ENCODE peak calls at places on chromosomes 2 and 18, in four cellular contexts. E, L, K and F are unnamed samples. For H3K27me3 and H3K9me3, the result is how much of the 10 kb centered on the place peaks cover.

GRCh38 chr2:11976090-11976489 is 229.7 kb downstream of the LPIN1 start:
- DNase-seq in E (no peak), L (no peak), K (no peak), F (no peak)

GRCh38 chr2:110978871-110979833 is 141.6 kb upstream of the BCL2L11 start:
- DNase-seq in E (no peak), L (no peak), K (no peak), F (no peak)

GRCh38 chr2:164913640-164914346 is 41.5 kb downstream of the SLC38A11 start:
- DNase-seq in E (no peak), L (no peak), K (peak), F (peak)

GRCh38 chr18:48541026-48541746 is 2.4 kb downstream of the CTIF start:
- DNase-seq in E (no peak), L (peak), K (peak), F (peak)

GRCh38 chr2:237540823-237541222 is 25.6 kb upstream of the PRLH start:
- DNase-seq in E (no peak), L (peak), K (peak), F (no peak)

GRCh38 chr18:21557607-21558253 is 42.8 kb downstream of the ESCO1 start:
- DNase-seq in E (no peak), L (no peak), K (no peak), F (no peak)

GRCh38 chr2:5479265-5479928 is 212.8 kb upstream of the SOX11 start:
- DNase-seq in E (no peak), L (no peak), K (no peak), F (no peak)

GRCh38 chr2:86302320-86302719 is 35.1 kb downstream of the REEP1 start:
- DNase-seq in E (no peak), L (no peak), K (no peak), F (no peak)

GRCh38 chr2:7953184-7953583 is 728.7 kb upstream of the ID2 start:
- DNase-seq in E (no peak), L (no peak), K (no peak), F (no peak)

GRCh38 chr2:108870069-108870644 is 83.6 kb downstream of the CCDC138 start:
- DNase-seq in E (no peak), L (no peak), K (no peak), F (no peak)

GRCh38 chr2:232893834-232894233 is 23.8 kb downstream of the SNORC start:
- DNase-seq in E (no peak), L (no peak), K (no peak), F (no peak)

GRCh38 chr18:44729631-44730101 is 49.0 kb downstream of the SETBP1 start:
- DNase-seq in E (no peak), L (no peak), K (peak), F (peak)

GRCh38 chr2:72676341-72677025 is 149.3 kb downstream of the EXOC6B start:
- DNase-seq in E (no peak), L (no peak), K (peak), F (no peak)

GRCh38 chr2:190043441-190043840 is 19.1 kb downstream of the MSTN start:
- DNase-seq in E (no peak), L (no peak), K (peak), F (no peak)

GRCh38 chr18:3345885-3346284 is 84.0 kb downstream of the MYL12B start:
- DNase-seq in E (no peak), L (no peak), K (no peak), F (no peak)

GRCh38 chr2:20674974-20675679 is 8.2 kb downstream of the GDF7 start:
- DNase-seq in E (no peak), L (peak), K (peak), F (no peak)

GRCh38 chr2:47174731-47175361 is 19.7 kb upstream of the STPG4 start:
- DNase-seq in E (no peak), L (peak), K (peak), F (peak)

GRCh38 chr2:174740718-174741117 is 23.6 kb downstream of the CHRNA1 start:
- DNase-seq in E (no peak), L (no peak), K (no peak), F (no peak)

GRCh38 chr2:224690868-224691267 is 25.3 kb downstream of the CCDC195 start:
- DNase-seq in E (no peak), L (no peak), K (no peak), F (no peak)

GRCh38 chr2:229342376-229342775 is 71.3 kb upstream of the PID1 start:
- DNase-seq in E (peak), L (peak), K (peak), F (peak)

GRCh38 chr2:120793682-120794403 is 58.2 kb downstream of the GLI2 start:
- DNase-seq in E (no peak), L (no peak), K (peak), F (no peak)

GRCh38 chr2:196963961-196964360 is 37.5 kb upstream of the PGAP1 start:
- DNase-seq in E (no peak), L (no peak), K (no peak), F (no peak)

GRCh38 chr2:66436546-66436945 is 1.6 kb downstream of the MEIS1 start:
- DNase-seq in E (no peak), L (no peak), K (peak), F (no peak)

GRCh38 chr2:102294802-102295489 is 16.4 kb upstream of the IL1RL1 start:
- DNase-seq in E (no peak), L (no peak), K (peak), F (no peak)

GRCh38 chr2:11850082-11850481 is 103.7 kb downstream of the LPIN1 start:
- DNase-seq in E (no peak), L (no peak), K (no peak), F (no peak)

GRCh38 chr2:26978061-26978596 is 7.7 kb downstream of the MAPRE3 start:
- DNase-seq in E (no peak), L (no peak), K (peak), F (no peak)

GRCh38 chr2:127398239-127398590 is 10.4 kb upstream of the MAP3K2 start:
- DNase-seq in E (no peak), L (peak), K (peak), F (peak)

GRCh38 chr2:156897548-156897947 is 360.0 kb upstream of the GALNT5 start:
- DNase-seq in E (no peak), L (no peak), K (no peak), F (no peak)

DNA sequence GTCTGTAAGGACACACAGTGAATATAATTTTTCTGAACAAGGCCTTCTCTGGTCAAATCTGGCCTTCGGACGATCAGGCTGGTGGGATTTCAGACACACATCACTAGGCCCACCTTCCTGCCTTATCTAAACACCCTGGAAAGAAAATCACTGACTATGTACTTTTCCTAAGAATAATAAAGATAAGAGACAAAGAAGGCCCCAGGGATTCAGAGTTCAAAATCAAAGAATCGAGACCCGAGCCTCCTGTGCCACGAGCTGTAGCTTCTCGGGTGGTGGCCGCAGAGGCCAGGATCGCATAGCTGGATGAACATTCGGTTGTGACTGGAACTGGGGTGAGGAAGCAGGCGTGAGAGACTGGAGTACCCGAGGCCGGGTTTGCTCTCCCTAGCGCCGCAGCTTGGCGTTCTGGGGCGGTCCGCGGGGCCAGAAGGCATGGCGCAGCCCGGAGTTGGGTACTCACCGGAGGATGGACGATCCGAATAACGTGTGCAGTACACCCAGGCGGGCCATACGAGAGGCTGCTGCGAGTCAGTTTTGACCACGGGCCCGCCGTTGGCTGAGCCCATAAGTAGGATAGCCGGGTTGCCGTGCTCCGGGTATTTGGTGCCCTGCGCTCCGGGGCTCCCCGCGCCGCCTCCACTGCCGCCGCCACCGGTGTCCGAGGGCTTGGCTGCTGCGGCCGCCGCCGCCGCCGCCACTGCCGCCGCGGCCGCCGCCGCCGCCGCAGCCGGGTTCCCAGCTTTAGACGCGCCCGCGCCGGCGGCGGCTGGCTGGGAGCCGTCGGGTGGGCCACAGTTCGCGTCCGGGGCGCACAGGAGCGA is 1.4 kb downstream of the EN1 start:
- DNase-seq in E (no peak), L (no peak), K (peak), F (peak)
- H3K27me3 ChIP-seq in E (half or more), L (under half), K (under half), F (under half)

DNA sequence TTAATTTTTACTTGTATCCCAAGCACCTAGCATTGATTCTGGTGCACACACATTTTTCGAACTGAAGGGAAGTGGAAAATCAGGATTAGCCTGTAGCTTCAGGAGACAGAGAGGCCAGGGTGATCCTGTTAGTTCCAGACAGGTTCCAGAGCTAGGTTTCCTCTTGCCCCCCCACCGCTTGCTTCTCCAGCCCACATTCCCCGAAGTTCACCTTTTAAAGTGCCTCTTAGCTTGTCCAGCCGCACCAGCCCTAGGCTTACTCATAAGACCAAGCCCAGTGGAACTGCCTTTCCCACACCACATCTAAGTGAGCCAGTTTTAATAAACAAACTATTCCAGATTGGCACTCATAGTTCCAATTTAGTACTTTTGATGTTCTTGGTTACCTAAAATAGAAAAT is 898.6 kb upstream of the KLHL29 start:
- DNase-seq in E (no peak), L (no peak), K (no peak), F (no peak)
- H3K9me3 ChIP-seq in E (under half), L (under half), K (under half), F (under half)

DNA sequence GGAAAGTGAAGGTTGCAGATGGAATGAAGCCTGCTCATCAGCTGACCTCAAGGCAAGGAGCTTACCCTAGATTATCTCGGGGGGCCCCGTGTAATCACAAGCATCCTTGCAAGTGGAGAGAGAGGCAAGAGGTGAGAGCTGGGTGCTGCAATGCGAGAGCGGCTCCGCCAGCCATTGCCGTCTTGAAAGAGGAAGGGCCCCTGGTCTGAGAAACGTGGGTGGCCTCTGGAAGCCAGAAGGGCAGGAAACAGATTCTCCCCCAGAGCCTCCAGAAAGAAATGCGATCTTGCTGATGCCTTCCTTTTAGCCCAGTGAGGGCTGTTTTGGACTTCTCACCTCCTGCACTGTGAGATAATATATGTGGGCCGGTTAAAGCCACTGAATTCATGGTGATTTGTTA is 319.6 kb upstream of the HS6ST1 start:
- DNase-seq in E (no peak), L (no peak), K (no peak), F (no peak)
- H3K4me3 ChIP-seq in E (no peak), L (no peak), K (no peak), F (no peak)

DNA sequence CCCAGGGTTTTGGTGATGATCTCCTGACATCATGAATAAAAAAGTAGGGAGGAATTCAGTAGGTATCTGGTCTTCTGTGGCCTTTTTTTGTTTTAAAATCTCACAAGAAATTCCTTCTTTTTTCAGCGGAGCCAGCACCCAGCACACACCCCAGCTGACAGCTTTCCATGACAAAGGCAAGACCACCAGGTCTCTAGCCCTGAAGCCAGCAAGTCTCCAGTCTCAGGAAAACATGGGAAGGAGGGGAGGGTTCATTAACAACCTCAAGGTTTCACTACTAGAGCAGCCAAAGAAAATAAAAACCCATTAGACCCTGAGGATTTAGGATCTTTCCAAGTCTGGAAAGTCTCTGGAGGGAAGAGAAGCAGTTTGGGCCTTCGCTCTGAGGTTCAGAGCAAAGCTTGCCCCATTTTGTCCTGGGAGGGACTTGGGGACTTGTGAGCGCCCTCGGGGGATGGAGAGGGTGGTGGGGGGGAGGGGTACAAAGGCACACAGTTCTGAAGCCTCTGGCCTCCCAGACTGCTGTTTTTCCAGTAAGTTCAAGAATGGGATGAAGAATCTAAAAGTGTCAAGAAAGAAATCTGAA is 9.0 kb downstream of the FOXI3 start:
- DNase-seq in E (no peak), L (no peak), K (no peak), F (no peak)
- H3K27me3 ChIP-seq in E (under half), L (under half), K (under half), F (under half)

DNA sequence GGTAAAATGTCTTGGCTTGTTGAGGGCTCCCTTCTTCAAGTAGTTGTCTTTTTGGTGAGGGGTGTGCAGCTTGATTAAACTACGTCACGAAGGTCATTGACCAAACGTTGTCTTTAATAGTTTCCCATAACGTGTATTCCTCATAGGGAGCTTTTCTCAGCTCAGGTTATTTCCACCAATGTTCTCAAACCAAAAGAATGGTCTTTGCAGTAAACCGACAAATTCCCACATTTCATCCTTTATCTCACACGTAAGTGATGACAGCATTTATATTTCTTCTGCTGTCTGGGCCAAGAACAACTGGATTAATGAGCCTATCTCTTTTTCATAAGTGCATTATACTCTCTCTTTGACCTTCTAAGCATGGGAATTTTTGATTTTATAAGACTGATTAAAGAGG is 547.7 kb upstream of the ZEB2 start:
- DNase-seq in E (no peak), L (no peak), K (no peak), F (no peak)
- H3K9me3 ChIP-seq in E (under half), L (under half), K (under half), F (under half)

GRCh38 chr2:31136732-31137131 is 1.5 kb downstream of the GALNT14 start:
- DNase-seq in E (no peak), L (no peak), K (no peak), F (no peak)

GRCh38 chr2:31140151-31140550 is 1.9 kb upstream of the GALNT14 start:
- DNase-seq in E (no peak), L (no peak), K (peak), F (no peak)

GRCh38 chr2:31137211-31138036 is 816 bp downstream of the GALNT14 start:
- DNase-seq in E (no peak), L (no peak), K (peak), F (no peak)

GRCh38 chr2:31136000-31136399 is 2.2 kb downstream of the GALNT14 start:
- DNase-seq in E (no peak), L (no peak), K (no peak), F (no peak)

DNA sequence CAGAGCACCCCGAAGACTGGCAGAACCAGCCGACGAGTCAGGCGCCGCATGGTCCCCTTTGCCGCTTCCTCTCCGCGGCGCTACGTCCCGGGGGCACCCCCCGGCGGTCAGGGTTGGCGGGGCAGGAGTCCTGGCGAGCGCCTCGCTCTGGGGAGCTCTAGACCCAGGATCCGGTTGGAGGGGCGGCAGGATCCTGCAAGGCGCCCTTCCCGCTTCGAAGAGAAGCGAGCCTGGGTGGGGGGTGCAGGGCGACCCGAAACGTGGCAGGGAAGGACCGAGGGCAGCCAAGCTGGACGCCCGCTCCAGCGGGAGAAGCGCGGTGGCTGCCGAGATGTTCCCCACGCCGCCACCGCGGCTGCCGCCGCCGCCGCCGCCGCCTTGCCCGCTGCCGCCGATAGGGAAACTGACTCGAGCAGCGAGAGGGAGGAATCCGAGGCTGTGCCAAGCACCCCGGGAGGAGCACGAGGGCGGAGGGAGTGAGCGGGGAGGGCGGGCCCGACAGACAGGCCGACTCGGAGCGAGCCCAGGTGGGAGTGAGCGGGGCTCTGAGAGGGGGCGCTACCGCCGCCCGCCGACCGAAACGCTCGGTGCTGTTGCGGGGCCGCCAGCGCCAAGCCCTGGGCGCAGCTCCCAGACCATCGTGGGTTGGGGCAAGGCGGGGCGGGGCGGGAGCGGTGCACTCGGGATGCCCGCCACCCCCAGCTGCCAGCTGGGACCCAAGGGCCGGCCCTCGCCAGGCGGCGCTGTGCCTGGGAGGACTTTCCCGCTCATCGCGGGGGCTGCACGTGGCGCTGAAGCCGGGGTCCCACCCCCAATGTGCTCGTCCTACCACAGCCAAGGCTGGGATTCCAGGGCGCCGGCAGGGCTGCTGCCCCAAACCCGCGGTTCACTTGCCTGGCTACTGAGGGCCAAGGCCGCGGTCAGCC is at the start of gene GALNT14:
- DNase-seq in E (peak), L (peak), K (peak), F (peak)
- H3K4me3 ChIP-seq in E (peak), L (peak), K (peak), F (peak)